ENCODE peak calls at places on chromosomes 3 and 15, in four cellular contexts. I, Y, L and X are unnamed samples.

GRCh38 chr3:128449111-128449638 is 17.5 kb downstream of the DNAJB8 start:
- DNase-seq in I (no peak), Y (no peak), L (no peak), X (no peak)

GRCh38 chr3:64616953-64617352 is 70.8 kb downstream of the ADAMTS9 start:
- DNase-seq in I (no peak), Y (no peak), L (no peak), X (no peak)

GRCh38 chr3:140093742-140094141 is 158.8 kb downstream of the CLSTN2 start:
- DNase-seq in I (peak), Y (no peak), L (peak), X (peak)

GRCh38 chr15:33675246-33675645 is 293.1 kb upstream of the CHRM5 start:
- DNase-seq in I (no peak), Y (peak), L (no peak), X (peak)

GRCh38 chr15:40441736-40442531 is 1.2 kb downstream of the BAHD1 start:
- DNase-seq in I (peak), Y (no peak), L (peak), X (no peak)

GRCh38 chr3:158727499-158728377 is 4.5 kb downstream of the RARRES1 start:
- DNase-seq in I (no peak), Y (peak), L (peak), X (peak)

GRCh38 chr15:82371649-82372048 is 22.4 kb upstream of the GOLGA6L10 start:
- DNase-seq in I (no peak), Y (no peak), L (no peak), X (no peak)

GRCh38 chr15:101489633-101490407 is at the start of gene PCSK6:
- DNase-seq in I (peak), Y (peak), L (no peak), X (no peak)

GRCh38 chr3:196080997-196081833 is 675 bp downstream of the TFRC start:
- DNase-seq in I (peak), Y (peak), L (peak), X (no peak)

GRCh38 chr15:71167445-71168162 is 52.3 kb downstream of the THSD4 start:
- DNase-seq in I (no peak), Y (no peak), L (no peak), X (no peak)

GRCh38 chr15:56832125-56832524 is 86.3 kb upstream of the TCF12 start:
- DNase-seq in I (peak), Y (no peak), L (peak), X (no peak)

GRCh38 chr3:167350245-167350862 is 29.7 kb downstream of the ZBBX start:
- DNase-seq in I (no peak), Y (peak), L (no peak), X (no peak)

GRCh38 chr3:151135548-151136337 is 50.3 kb downstream of the MED12L start:
- DNase-seq in I (peak), Y (no peak), L (peak), X (no peak)

GRCh38 chr3:18079739-18080138 is 337.3 kb upstream of the TBC1D5 start:
- DNase-seq in I (no peak), Y (no peak), L (no peak), X (no peak)

GRCh38 chr3:120452816-120453215 is 2.0 kb upstream of the FSTL1 start:
- DNase-seq in I (no peak), Y (no peak), L (no peak), X (no peak)

GRCh38 chr3:56884387-56884786 is 82.6 kb upstream of the ARHGEF3 start:
- DNase-seq in I (no peak), Y (no peak), L (peak), X (no peak)

GRCh38 chr3:33030802-33031201 is 66.1 kb downstream of the GLB1 start:
- DNase-seq in I (no peak), Y (no peak), L (no peak), X (no peak)

GRCh38 chr3:190517696-190518095 is 3.8 kb downstream of the IL1RAP start:
- DNase-seq in I (no peak), Y (no peak), L (no peak), X (no peak)

GRCh38 chr3:190516416-190516815 is 2.5 kb downstream of the IL1RAP start:
- DNase-seq in I (no peak), Y (no peak), L (no peak), X (no peak)

GRCh38 chr3:190513409-190514162 is at the start of gene IL1RAP:
- DNase-seq in I (peak), Y (peak), L (peak), X (peak)

GRCh38 chr3:190512666-190513065 is 1.2 kb upstream of the IL1RAP start:
- DNase-seq in I (no peak), Y (no peak), L (no peak), X (no peak)

DNA sequence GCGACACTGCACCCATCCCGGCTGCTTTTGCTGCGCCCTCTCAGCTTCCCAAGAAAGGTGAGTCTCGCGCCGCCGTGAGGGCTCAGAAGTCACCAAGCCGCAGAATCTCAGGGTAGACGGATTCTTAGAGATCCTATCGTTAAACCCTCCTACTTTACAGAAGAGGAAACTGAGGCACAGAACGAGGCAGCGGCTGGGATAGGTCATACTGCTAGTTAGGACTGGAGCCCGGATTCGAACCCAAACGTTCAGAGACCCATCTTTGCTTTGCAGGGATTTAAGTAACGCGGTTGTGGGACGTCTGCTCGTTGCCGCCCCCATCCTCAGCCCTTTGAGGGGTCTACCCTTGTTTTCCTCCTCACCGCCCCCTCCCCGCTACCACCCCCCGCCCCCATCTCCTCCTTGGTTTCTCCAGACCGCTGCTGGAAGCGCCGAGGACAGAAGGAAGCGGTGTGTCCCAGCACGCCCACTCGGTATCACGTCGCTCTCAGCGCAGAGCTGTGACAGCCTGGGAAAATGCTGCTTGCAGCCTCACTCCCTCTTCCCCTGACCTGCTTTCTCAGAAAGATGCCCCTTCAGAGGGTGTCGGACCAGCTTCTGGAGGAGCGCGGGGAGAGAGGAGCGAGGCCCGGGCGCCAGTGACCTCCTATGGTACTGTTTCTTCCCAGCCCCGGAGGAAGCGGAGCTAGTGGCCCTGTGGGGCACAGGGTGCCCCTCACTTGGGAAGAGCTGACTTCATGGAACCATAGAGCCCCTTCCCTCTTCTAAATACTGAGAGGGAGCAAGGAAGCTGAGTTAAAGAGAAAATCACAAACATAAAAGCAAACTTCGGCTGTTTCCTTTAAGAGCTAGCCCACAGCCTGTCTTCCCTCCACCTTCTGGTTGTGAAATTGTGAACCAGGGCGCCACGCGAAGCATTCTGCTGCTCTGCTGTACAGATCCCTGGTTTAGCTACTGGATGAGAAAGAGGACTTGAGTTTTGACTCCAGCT is 573 bp downstream of the IL1RAP start:
- DNase-seq in I (peak), Y (peak), L (peak), X (peak)
- TF ChIP-seq CTCF in I (no peak), Y (no peak), L (no peak), X (no peak)

GRCh38 chr3:185961675-185962232 is 23.9 kb upstream of the TRA2B start:
- DNase-seq in I (no peak), Y (no peak), L (no peak), X (no peak)

GRCh38 chr3:185954366-185954723 is 16.5 kb upstream of the TRA2B start:
- DNase-seq in I (no peak), Y (no peak), L (no peak), X (no peak)

GRCh38 chr3:185958626-185959025 is 20.8 kb upstream of the TRA2B start:
- DNase-seq in I (no peak), Y (no peak), L (no peak), X (no peak)

GRCh38 chr3:185960518-185961288 is 22.9 kb upstream of the TRA2B start:
- DNase-seq in I (no peak), Y (no peak), L (no peak), X (no peak)

DNA sequence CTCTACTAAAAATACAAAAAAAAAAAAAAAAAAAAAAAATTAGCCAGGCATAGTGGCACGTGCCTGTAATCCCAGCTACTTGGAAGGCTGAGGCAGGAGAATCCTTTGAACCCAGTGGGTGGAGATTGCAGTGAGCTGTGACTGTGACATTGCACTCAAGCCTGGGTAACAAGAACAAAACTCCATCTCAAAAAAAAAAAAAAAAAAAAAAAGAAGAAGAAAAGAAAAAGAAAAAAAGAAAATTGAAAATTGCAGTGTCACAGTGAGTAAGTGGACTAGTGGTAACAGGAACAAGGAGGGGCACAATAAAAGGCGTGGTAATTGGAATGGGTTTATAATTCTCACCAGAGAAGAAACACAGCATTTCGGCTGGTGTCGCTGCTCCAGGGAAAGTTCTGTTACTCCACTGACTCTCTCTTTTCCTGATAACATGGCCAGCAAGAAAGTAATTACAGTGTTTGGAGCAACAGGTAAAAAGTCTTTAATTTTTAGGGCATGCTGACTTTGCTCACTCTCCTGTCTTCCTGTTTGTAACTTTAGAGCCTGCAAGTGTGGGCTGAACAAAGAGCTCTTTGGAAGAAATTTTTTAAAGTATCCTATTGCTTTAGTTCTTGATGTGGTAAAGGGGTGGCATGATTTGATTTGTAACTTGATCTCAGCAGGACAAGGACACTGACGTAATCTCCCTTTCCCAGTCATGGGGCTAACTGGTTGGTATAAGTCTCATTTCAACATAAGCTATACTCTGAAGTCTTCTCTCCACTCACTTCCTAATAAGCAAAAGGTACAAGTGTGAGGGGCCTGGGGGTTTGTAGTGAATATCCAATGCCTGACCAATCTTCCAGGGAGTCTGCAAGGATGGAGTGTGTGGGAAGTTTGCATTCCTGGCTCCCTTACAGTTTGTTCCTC is 22.0 kb upstream of the TRA2B start:
- DNase-seq in I (no peak), Y (peak), L (peak), X (no peak)
- TF ChIP-seq POLR2A in I (no peak), Y (peak), L (peak), X (no peak)

DNA sequence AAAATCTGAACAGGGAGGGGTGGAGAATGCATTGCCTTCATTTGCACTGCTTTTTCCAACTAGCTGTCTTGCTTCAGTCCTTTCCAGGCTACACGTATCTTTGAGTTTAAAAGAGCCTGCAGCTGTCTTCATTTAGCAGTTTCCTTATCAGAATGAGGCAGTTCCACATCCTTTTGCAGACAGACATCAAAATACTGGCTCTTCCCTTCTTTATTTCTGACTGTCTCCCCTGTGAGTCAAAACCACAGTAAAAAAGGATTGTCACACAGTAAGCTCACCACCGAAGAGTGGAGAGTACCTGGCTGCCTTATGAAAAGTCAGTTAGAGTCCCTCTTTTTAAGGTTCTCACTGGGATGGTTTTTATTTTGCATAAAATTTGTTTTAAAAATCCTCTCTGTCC is 205.5 kb upstream of the CD96 start:
- DNase-seq in I (no peak), Y (no peak), L (no peak), X (no peak)
- H3K27ac ChIP-seq in I (no peak), Y (no peak), L (no peak), X (no peak)

GRCh38 chr3:108493862-108494261 is 16.5 kb downstream of the MYH15 start:
- DNase-seq in I (no peak), Y (peak), L (peak), X (no peak)
- TF ChIP-seq CTCF in I (peak), Y (peak), L (peak), X (no peak)

GRCh38 chr3:9914011-9914410 is 2.9 kb upstream of the IL17RC start:
- DNase-seq in I (no peak), Y (no peak), L (peak), X (no peak)

GRCh38 chr3:9916346-9916733 is 558 bp upstream of the IL17RC start:
- DNase-seq in I (no peak), Y (no peak), L (peak), X (peak)

GRCh38 chr3:9916734-9917680 is at the start of gene IL17RC:
- DNase-seq in I (peak), Y (peak), L (peak), X (peak)

GRCh38 chr3:9914559-9915251 is 2.2 kb upstream of the IL17RC start:
- DNase-seq in I (no peak), Y (no peak), L (no peak), X (no peak)

DNA sequence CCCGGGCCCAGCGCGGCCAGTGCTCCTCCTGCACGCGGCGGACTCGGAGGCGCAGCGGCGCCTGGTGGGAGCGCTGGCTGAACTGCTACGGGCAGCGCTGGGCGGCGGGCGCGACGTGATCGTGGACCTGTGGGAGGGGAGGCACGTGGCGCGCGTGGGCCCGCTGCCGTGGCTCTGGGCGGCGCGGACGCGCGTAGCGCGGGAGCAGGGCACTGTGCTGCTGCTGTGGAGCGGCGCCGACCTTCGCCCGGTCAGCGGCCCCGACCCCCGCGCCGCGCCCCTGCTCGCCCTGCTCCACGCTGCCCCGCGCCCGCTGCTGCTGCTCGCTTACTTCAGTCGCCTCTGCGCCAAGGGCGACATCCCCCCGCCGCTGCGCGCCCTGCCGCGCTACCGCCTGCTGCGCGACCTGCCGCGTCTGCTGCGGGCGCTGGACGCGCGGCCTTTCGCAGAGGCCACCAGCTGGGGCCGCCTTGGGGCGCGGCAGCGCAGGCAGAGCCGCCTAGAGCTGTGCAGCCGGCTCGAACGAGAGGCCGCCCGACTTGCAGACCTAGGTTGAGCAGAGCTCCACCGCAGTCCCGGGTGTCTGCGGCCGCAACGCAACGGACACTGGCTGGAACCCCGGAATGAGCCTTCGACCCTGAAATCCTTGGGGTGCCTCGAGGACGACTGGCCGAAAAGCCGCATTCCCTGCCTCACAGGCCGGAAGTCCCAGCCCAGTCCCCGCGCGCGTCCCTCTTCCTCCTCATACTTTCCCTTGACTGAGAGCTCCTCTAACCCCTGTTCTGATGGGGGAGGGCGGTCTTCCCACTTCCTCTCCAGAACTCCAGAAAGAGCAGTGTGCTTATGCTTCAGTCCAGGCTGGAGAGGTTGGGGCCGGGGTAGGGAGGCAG is 1.4 kb upstream of the IL17RC start:
- DNase-seq in I (peak), Y (no peak), L (peak), X (peak)
- TF ChIP-seq POLR2A in I (peak), Y (no peak), L (peak), X (peak)

DNA sequence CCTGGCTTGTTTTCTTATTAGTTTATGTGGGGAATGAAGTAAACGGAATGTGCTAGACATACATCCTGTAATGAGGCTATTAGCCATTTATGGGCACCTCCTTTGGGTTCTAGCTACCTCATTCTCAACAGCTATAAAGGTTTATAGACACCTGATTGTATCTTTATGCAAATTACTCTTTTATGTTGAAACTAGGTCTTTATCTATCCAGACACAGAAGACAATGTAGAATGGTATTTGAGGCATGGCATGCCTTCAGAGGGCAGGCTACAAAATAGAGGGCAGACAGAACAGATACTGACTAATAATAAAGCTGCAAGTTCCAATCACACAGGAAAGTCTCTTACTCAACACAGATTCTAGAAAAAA is 27.1 kb downstream of the TBC1D2B start:
- DNase-seq in I (no peak), Y (no peak), L (no peak), X (no peak)
- H3K27ac ChIP-seq in I (no peak), Y (no peak), L (no peak), X (no peak)

DNA sequence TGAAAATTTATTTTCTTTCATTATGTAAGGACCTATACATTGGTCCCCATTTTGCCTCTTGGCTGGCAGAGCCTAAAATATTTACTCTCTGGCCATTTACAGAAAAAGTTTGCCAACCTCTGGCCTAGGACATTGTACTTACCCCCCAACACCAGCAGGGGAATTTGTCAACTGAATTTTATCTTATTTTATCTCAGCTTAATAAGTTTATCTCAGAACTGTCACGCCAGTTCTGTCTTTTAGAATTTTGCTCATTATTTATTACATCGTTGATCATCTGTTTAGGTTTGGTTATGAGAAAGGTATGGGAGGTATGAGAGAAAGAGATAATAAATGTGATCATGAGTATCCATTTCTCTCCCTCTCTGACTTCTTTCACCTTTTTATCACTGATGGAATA is 38.3 kb downstream of the CHD2 start:
- DNase-seq in I (no peak), Y (no peak), L (no peak), X (no peak)
- TF ChIP-seq CTCF in I (no peak), Y (no peak), L (peak), X (no peak)